ENCODE peak calls at places on chromosomes 5 and 9, in eight cellular contexts. Q is NCI-H460, T is Panc1, V is SK-N-SH, X is lung microvascular endothelial cell, O is RPMI7951, A is NT2/D1, D is NCI-H1417. F is an unnamed sample.

GRCh38 chr5:51380603-51381207 is 2.5 kb upstream of the ISL1 start:
- DNase-seq in Q (peak; percentile 45), T (no peak), V (peak; percentile 46), X (peak; percentile 54), O (peak; percentile 6), A (no peak), D (peak; percentile 61), F (peak; percentile 65)

GRCh38 chr5:25033658-25034057 is 388.9 kb upstream of the CDH10 start:
- DNase-seq in Q (no peak), T (no peak), V (no peak), X (no peak), O (no peak), A (no peak), D (no peak), F (no peak)

GRCh38 chr5:167578977-167579700 is 712.3 kb upstream of the WWC1 start:
- DNase-seq in Q (no peak), T (no peak), V (no peak), X (no peak), O (peak; percentile 34), A (no peak), D (no peak), F (no peak)

GRCh38 chr9:88538311-88539085 is 3.5 kb downstream of the NXNL2 start:
- DNase-seq in Q (no peak), T (no peak), V (no peak), X (no peak), O (no peak), A (no peak), D (no peak), F (no peak)

GRCh38 chr5:96259211-96259772 is 173.8 kb downstream of the PCSK1 start:
- DNase-seq in Q (peak; percentile 40), T (peak; percentile 75), V (no peak), X (no peak), O (peak; percentile 66), A (no peak), D (no peak), F (peak; percentile 77)

GRCh38 chr5:58635416-58635815 is 52.5 kb downstream of the RAB3C start:
- DNase-seq in Q (no peak), T (no peak), V (no peak), X (no peak), O (no peak), A (no peak), D (no peak), F (no peak)

GRCh38 chr9:130018260-130018659 is 24.7 kb downstream of the FNBP1 start:
- DNase-seq in Q (no peak), T (no peak), V (no peak), X (no peak), O (no peak), A (no peak), D (no peak), F (no peak)

GRCh38 chr9:81724242-81724889 is 35.0 kb upstream of the TLE1 start:
- DNase-seq in Q (no peak), T (no peak), V (no peak), X (peak; percentile 14), O (peak; percentile 10), A (no peak), D (no peak), F (peak; percentile 38)

GRCh38 chr5:68478306-68479091 is 262.9 kb downstream of the PIK3R1 start:
- DNase-seq in Q (no peak), T (no peak), V (no peak), X (no peak), O (no peak), A (no peak), D (no peak), F (no peak)

GRCh38 chr5:179414459-179415215 is 69.4 kb upstream of the ADAMTS2 start:
- DNase-seq in Q (no peak), T (no peak), V (peak; percentile 32), X (no peak), O (no peak), A (no peak), D (no peak), F (no peak)

GRCh38 chr9:108859459-108860114 is 2.5 kb upstream of the ACTL7A start:
- DNase-seq in Q (no peak), T (no peak), V (no peak), X (no peak), O (no peak), A (no peak), D (no peak), F (no peak)

GRCh38 chr5:125412561-125413535 is 666.4 kb upstream of the ZNF608 start:
- DNase-seq in Q (peak; percentile 35), T (no peak), V (peak; percentile 73), X (peak; percentile 96), O (peak; percentile 84), A (peak; percentile 72), D (peak; percentile 56), F (peak; percentile 56)

GRCh38 chr5:33079548-33079947 is 361.2 kb upstream of the TARS1 start:
- DNase-seq in Q (no peak), T (no peak), V (no peak), X (no peak), O (no peak), A (no peak), D (no peak), F (no peak)